ENCODE peak calls at places on chromosome 2, in four cellular contexts. L is SK-N-SH, B is HepG2, T is GM12878. C is an unnamed sample.

GRCh38 chr2:203751886-203752285 is 45.4 kb downstream of the CD28 start:
- DNase-seq in L (no peak), B (no peak), T (no peak), C (no peak)

GRCh38 chr2:160368988-160369935 is 124.3 kb downstream of the RBMS1 start:
- DNase-seq in L (no peak), B (no peak), T (no peak), C (no peak)

GRCh38 chr2:3494984-3495666 is 24.2 kb downstream of the ADI1 start:
- DNase-seq in L (peak), B (no peak), T (no peak), C (no peak)

GRCh38 chr2:239359194-239359912 is 41.5 kb downstream of the HDAC4 start:
- DNase-seq in L (no peak), B (no peak), T (no peak), C (no peak)

GRCh38 chr2:119943058-119943457 is 69.8 kb upstream of the EPB41L5 start:
- DNase-seq in L (no peak), B (no peak), T (no peak), C (no peak)

GRCh38 chr2:240551288-240551687 is 6.5 kb downstream of the ANKMY1 start:
- DNase-seq in L (no peak), B (no peak), T (no peak), C (no peak)

GRCh38 chr2:43075906-43076585 is 150.4 kb downstream of the ZFP36L2 start:
- DNase-seq in L (no peak), B (no peak), T (no peak), C (no peak)

GRCh38 chr2:232604535-232604934 is 28.9 kb upstream of the EFHD1 start:
- DNase-seq in L (no peak), B (no peak), T (no peak), C (no peak)

GRCh38 chr2:122433123-122433754 is 677.8 kb downstream of the TSN start:
- DNase-seq in L (no peak), B (peak), T (peak), C (no peak)

GRCh38 chr2:94763318-94763717 is 107.9 kb upstream of the TEKT4 start:
- DNase-seq in L (no peak), B (no peak), T (no peak), C (no peak)

GRCh38 chr2:94758546-94758945 is 112.7 kb upstream of the TEKT4 start:
- DNase-seq in L (no peak), B (no peak), T (no peak), C (no peak)

GRCh38 chr2:94759211-94759610 is 112.0 kb upstream of the TEKT4 start:
- DNase-seq in L (no peak), B (peak), T (no peak), C (peak)

GRCh38 chr2:94767336-94767735 is 103.9 kb upstream of the TEKT4 start:
- DNase-seq in L (no peak), B (no peak), T (no peak), C (no peak)

GRCh38 chr2:94762600-94762999 is 108.6 kb upstream of the TEKT4 start:
- DNase-seq in L (no peak), B (peak), T (no peak), C (no peak)
- TF ChIP-seq REST in L (peak), B (peak), T (peak), C (peak)

GRCh38 chr2:6352247-6352646 is 513.5 kb downstream of the CMPK2 start:
- DNase-seq in L (no peak), B (no peak), T (peak), C (no peak)

GRCh38 chr2:6353669-6354068 is 512.0 kb downstream of the CMPK2 start:
- DNase-seq in L (no peak), B (no peak), T (peak), C (no peak)

GRCh38 chr2:6354546-6354945 is 511.2 kb downstream of the CMPK2 start:
- DNase-seq in L (no peak), B (no peak), T (no peak), C (no peak)

GRCh38 chr2:6356127-6356761 is 509.5 kb downstream of the CMPK2 start:
- DNase-seq in L (no peak), B (no peak), T (no peak), C (no peak)

DNA sequence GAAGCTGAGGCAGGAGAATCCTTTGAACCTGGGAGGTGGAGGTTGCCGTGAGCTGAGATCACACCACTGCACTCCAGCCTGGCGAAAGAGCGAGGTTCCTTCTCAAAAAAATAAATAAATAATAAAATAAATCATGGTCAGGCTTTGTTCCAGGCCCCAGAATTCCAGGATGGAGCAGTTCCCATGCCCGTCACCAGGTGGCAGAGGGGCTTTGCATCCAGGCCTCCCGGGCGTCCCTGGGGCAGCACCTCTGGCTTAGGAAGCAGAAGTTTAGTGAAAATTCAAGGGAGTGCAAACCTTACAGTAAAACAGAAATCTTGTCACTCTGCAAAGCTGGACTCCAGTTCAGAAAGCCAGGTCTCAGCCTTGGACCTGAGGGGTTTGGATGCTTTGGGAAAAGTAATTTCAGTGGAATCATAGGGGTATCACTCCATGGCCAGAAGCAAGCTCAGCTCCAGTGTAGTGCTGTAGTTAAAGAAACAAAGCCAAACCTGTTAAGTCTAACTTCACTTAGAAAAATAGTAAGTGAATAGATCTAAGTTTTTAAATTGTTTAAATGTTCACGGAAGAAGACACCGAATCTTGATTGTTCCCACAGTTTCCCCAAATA is 512.7 kb downstream of the CMPK2 start:
- DNase-seq in L (peak), B (peak), T (no peak), C (no peak)
- TF ChIP-seq PBX3 in L (no peak), B (no peak), T (no peak), C (no peak)

GRCh38 chr2:174635015-174635593 is 37.5 kb upstream of the WIPF1 start:
- DNase-seq in L (no peak), B (no peak), T (no peak), C (no peak)

GRCh38 chr2:174633621-174633927 is 36.0 kb upstream of the WIPF1 start:
- DNase-seq in L (no peak), B (no peak), T (no peak), C (no peak)

GRCh38 chr2:174635747-174636399 is 38.3 kb upstream of the WIPF1 start:
- DNase-seq in L (no peak), B (no peak), T (no peak), C (no peak)

GRCh38 chr2:174632847-174633620 is 35.4 kb upstream of the WIPF1 start:
- DNase-seq in L (no peak), B (no peak), T (no peak), C (no peak)

GRCh38 chr2:174634130-174635014 is 36.8 kb upstream of the WIPF1 start:
- DNase-seq in L (no peak), B (no peak), T (peak), C (no peak)
- TF ChIP-seq REST in L (no peak), B (no peak), T (no peak), C (no peak)

DNA sequence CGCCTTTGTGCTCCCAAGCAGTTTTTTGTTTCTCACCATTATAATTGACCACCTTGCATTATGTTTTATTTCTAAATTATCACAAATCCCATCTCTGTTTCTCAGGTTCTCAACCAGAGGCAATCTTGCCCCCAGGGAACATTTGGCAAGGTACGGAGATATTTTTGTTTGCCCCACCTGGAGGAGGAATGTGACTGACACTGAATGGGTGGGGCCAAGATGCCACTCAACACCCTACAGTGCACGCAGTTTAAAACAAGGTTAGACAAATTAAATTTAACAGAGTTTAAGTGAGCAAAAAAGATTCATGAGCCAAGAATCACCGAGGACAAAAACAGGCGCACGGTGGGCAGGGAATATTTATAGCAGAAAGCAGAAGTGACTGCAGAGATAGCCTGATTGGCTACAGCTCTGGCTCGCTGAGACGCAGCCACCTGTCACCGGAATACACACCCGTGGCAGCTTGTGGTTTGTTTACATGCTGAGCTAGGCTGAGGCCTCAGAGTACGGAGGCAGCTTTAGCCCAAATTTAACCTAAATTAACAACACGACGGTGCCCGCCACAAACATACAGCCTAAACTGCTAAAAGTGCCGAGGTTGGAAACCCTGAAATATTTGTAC is 150.0 kb upstream of the ALKAL2 start:
- DNase-seq in L (no peak), B (no peak), T (no peak), C (no peak)
- TF ChIP-seq PBX3 in L (no peak), B (no peak), T (no peak), C (no peak)